ENCODE peak calls at places on chromosomes 12 and 14, in five cellular contexts. R, Y, H, P and F are unnamed samples.

GRCh38 chr14:62206456-62206855 is 444.2 kb downstream of the SNAPC1 start:
- DNase-seq in R (no peak), Y (no peak), H (no peak), P (peak), F (no peak)

GRCh38 chr12:43333650-43334043 is 218.4 kb downstream of the ADAMTS20 start:
- DNase-seq in R (no peak), Y (no peak), H (no peak), P (no peak), F (no peak)

GRCh38 chr14:32984531-32984930 is 45.9 kb downstream of the NPAS3 start:
- DNase-seq in R (no peak), Y (no peak), H (no peak), P (no peak), F (no peak)

GRCh38 chr12:71626768-71627167 is 36.9 kb downstream of the ZFC3H1 start:
- DNase-seq in R (no peak), Y (no peak), H (no peak), P (peak), F (no peak)

GRCh38 chr12:13686243-13686642 is 295.2 kb downstream of the GRIN2B start:
- DNase-seq in R (no peak), Y (no peak), H (no peak), P (no peak), F (no peak)

GRCh38 chr12:84856156-84856900 is 56.3 kb downstream of the SLC6A15 start:
- DNase-seq in R (no peak), Y (no peak), H (no peak), P (peak), F (no peak)

GRCh38 chr14:73526036-73526984 is 10.6 kb upstream of the ACOT1 start:
- DNase-seq in R (no peak), Y (no peak), H (no peak), P (peak), F (no peak)

GRCh38 chr12:4743046-4743445 is 22.8 kb downstream of the GALNT8 start:
- DNase-seq in R (no peak), Y (no peak), H (no peak), P (no peak), F (no peak)

GRCh38 chr14:106843376-106843775 is 1317.0 kb downstream of the TMEM121 start:
- DNase-seq in R (no peak), Y (no peak), H (no peak), P (no peak), F (no peak)

GRCh38 chr12:31353730-31354708 is 28.1 kb upstream of the SINHCAF start:
- DNase-seq in R (no peak), Y (no peak), H (no peak), P (no peak), F (peak)

GRCh38 chr14:101464310-101464983 is 96.8 kb upstream of the DIO3 start:
- DNase-seq in R (no peak), Y (no peak), H (no peak), P (no peak), F (no peak)

GRCh38 chr12:95601626-95602025 is 50.4 kb upstream of the USP44 start:
- DNase-seq in R (no peak), Y (no peak), H (no peak), P (peak), F (no peak)

GRCh38 chr14:52834440-52834842 is 43.0 kb upstream of the GNPNAT1 start:
- DNase-seq in R (no peak), Y (no peak), H (no peak), P (peak), F (no peak)

GRCh38 chr14:55333785-55334485 is 62.7 kb downstream of the FBXO34 start:
- DNase-seq in R (no peak), Y (no peak), H (no peak), P (peak), F (peak)

GRCh38 chr12:11577658-11578260 is 71.7 kb upstream of the ETV6 start:
- DNase-seq in R (no peak), Y (no peak), H (no peak), P (peak), F (no peak)

GRCh38 chr12:108634225-108634795 is 616 bp upstream of the SELPLG start:
- DNase-seq in R (no peak), Y (no peak), H (no peak), P (peak), F (no peak)

GRCh38 chr14:72607386-72608125 is 286.3 kb downstream of the DPF3 start:
- DNase-seq in R (no peak), Y (no peak), H (no peak), P (no peak), F (no peak)

GRCh38 chr12:58529114-58529665 is 391.1 kb downstream of the LRIG3 start:
- DNase-seq in R (no peak), Y (no peak), H (no peak), P (peak), F (no peak)

GRCh38 chr14:21107360-21107781 is 6.5 kb downstream of the TMEM253 start:
- DNase-seq in R (no peak), Y (no peak), H (no peak), P (peak), F (peak)

GRCh38 chr12:76554411-76555225 is 5.0 kb downstream of the OSBPL8 start:
- DNase-seq in R (no peak), Y (no peak), H (no peak), P (no peak), F (no peak)

GRCh38 chr14:24332094-24332983 is 2.5 kb downstream of the ADCY4 start:
- DNase-seq in R (peak), Y (peak), H (peak), P (peak), F (peak)

GRCh38 chr12:11763760-11764520 is 114.5 kb downstream of the ETV6 start:
- DNase-seq in R (peak), Y (no peak), H (no peak), P (no peak), F (no peak)

GRCh38 chr12:131085125-131085815 is 131.6 kb downstream of the ADGRD1 start:
- DNase-seq in R (no peak), Y (peak), H (peak), P (no peak), F (no peak)

GRCh38 chr14:22047105-22047504 is 373.5 kb upstream of the OR4E1 start:
- DNase-seq in R (peak), Y (no peak), H (no peak), P (peak), F (no peak)